ENCODE peak calls at places on chromosomes 12 and 14, in six cellular contexts. A is SHP77; T is activated naive CD8-positive, alpha-beta T cell treated with anti-CD3 and anti-CD28 coated beads, Interleukin-2, amount 50 U/mL, for 24 hours; D is NCI-H2029; P is GM23248; E is thoracic aorta. G is an unnamed sample.

GRCh38 chr12:109356586-109356985 is 8.9 kb downstream of the MYO1H start:
- DNase-seq in A (no peak), T (no peak), D (no peak), P (no peak), E (no peak), G (no peak)

GRCh38 chr14:22255042-22255441 is 334.0 kb downstream of the DAD1 start:
- DNase-seq in A (no peak), T (no peak), D (no peak), P (no peak), E (no peak), G (no peak)

GRCh38 chr12:89236237-89236636 is 116.1 kb downstream of the DUSP6 start:
- DNase-seq in A (no peak), T (no peak), D (no peak), P (peak; percentile 62), E (no peak), G (no peak)

GRCh38 chr14:64082837-64083236 is 211.3 kb downstream of the ESR2 start:
- DNase-seq in A (no peak), T (no peak), D (no peak), P (no peak), E (no peak), G (no peak)

GRCh38 chr12:57619434-57620244 is 8.4 kb downstream of the ARHGEF25 start:
- DNase-seq in A (no peak), T (no peak), D (no peak), P (no peak), E (no peak), G (no peak)

GRCh38 chr12:3922033-3922432 is 48.8 kb upstream of the PARP11 start:
- DNase-seq in A (no peak), T (no peak), D (no peak), P (no peak), E (no peak), G (no peak)

GRCh38 chr14:60724080-60724618 is at the start of gene SIX4:
- DNase-seq in A (peak; percentile 76), T (peak; percentile 16), D (peak; percentile 100), P (peak; percentile 93), E (peak; percentile 24), G (no peak)

GRCh38 chr14:60819575-60819974 is 85.0 kb downstream of the MNAT1 start:
- DNase-seq in A (no peak), T (no peak), D (no peak), P (no peak), E (no peak), G (no peak)

GRCh38 chr12:25264862-25265261 is 14.1 kb upstream of the KRAS start:
- DNase-seq in A (no peak), T (no peak), D (no peak), P (no peak), E (no peak), G (no peak)

GRCh38 chr12:93766802-93767523 is 89.8 kb downstream of the CRADD start:
- DNase-seq in A (no peak), T (peak; percentile 18), D (peak; percentile 13), P (peak; percentile 83), E (no peak), G (no peak)

GRCh38 chr12:109443794-109444193 is 33.3 kb downstream of the KCTD10 start:
- DNase-seq in A (no peak), T (no peak), D (no peak), P (peak; percentile 47), E (no peak), G (no peak)

GRCh38 chr14:68865542-68865941 is 72.7 kb upstream of the ZFP36L1 start:
- DNase-seq in A (no peak), T (no peak), D (no peak), P (no peak), E (no peak), G (no peak)

GRCh38 chr14:76710093-76711010 is 50.9 kb upstream of the VASH1 start:
- DNase-seq in A (peak; percentile 25), T (peak; percentile 29), D (no peak), P (peak; percentile 65), E (no peak), G (no peak)

GRCh38 chr12:124512667-124513296 is 54.6 kb downstream of the NCOR2 start:
- DNase-seq in A (peak; percentile 44), T (no peak), D (peak; percentile 68), P (peak; percentile 93), E (peak; percentile 82), G (no peak)

GRCh38 chr12:69843653-69844052 is 18.6 kb downstream of the MYRFL start:
- DNase-seq in A (no peak), T (no peak), D (no peak), P (no peak), E (no peak), G (no peak)

GRCh38 chr14:63435838-63436237 is 107.3 kb downstream of the PPP2R5E start:
- DNase-seq in A (no peak), T (no peak), D (no peak), P (peak; percentile 78), E (peak; percentile 66), G (no peak)

GRCh38 chr12:48988030-48988649 is 10.0 kb downstream of the WNT1 start:
- DNase-seq in A (peak; percentile 29), T (peak; percentile 87), D (no peak), P (peak; percentile 57), E (no peak), G (no peak)

GRCh38 chr14:30935445-30935844 is 61.1 kb downstream of the COCH start:
- DNase-seq in A (no peak), T (no peak), D (no peak), P (peak; percentile 9), E (no peak), G (no peak)

GRCh38 chr14:31419179-31420012 is 954 bp downstream of the HEATR5A start:
- DNase-seq in A (no peak), T (no peak), D (no peak), P (peak; percentile 79), E (no peak), G (no peak)

GRCh38 chr14:57831981-57832380 is 33.9 kb downstream of the SLC35F4 start:
- DNase-seq in A (no peak), T (no peak), D (no peak), P (no peak), E (no peak), G (no peak)

GRCh38 chr14:50882932-50883826 is 11.3 kb downstream of the ABHD12B start:
- DNase-seq in A (no peak), T (no peak), D (no peak), P (no peak), E (no peak), G (no peak)

G was measured in SIG-M5.